ENCODE peak calls at places on chromosomes 13 and 19, in six cellular contexts. T, M, B, R, L and D are unnamed samples.

GRCh38 chr19:49017666-49018351 is 918 bp upstream of the LHB start:
- DNase-seq in T (no peak), M (peak), B (peak), R (peak), L (peak), D (no peak)

GRCh38 chr19:3249408-3249807 is 24.9 kb downstream of the CELF5 start:
- DNase-seq in T (no peak), M (no peak), B (no peak), R (no peak), L (no peak), D (peak)

GRCh38 chr13:95643471-95643813 is 1.1 kb downstream of the DZIP1 start:
- DNase-seq in T (no peak), M (peak), B (peak), R (no peak), L (peak), D (no peak)

GRCh38 chr13:33109319-33109718 is 93.1 kb downstream of the KL start:
- DNase-seq in T (no peak), M (no peak), B (no peak), R (no peak), L (no peak), D (no peak)

GRCh38 chr13:96020155-96020575 is 33.0 kb downstream of the UGGT2 start:
- DNase-seq in T (no peak), M (peak), B (peak), R (peak), L (peak), D (peak)

GRCh38 chr19:41219924-41220567 is 1.0 kb downstream of the AXL start:
- DNase-seq in T (no peak), M (peak), B (peak), R (no peak), L (peak), D (no peak)

GRCh38 chr19:45600340-45600885 is 1.6 kb downstream of the GPR4 start:
- DNase-seq in T (no peak), M (no peak), B (no peak), R (no peak), L (no peak), D (no peak)

GRCh38 chr13:99176309-99177276 is 24.1 kb upstream of the UBAC2 start:
- DNase-seq in T (no peak), M (peak), B (peak), R (peak), L (peak), D (peak)

GRCh38 chr19:10417598-10418280 is 2.6 kb upstream of the PDE4A start:
- DNase-seq in T (no peak), M (no peak), B (no peak), R (no peak), L (no peak), D (no peak)

GRCh38 chr13:90461398-90461797 is 886.1 kb upstream of the MIR17HG start:
- DNase-seq in T (no peak), M (no peak), B (no peak), R (no peak), L (no peak), D (no peak)

GRCh38 chr19:1947651-1948209 is 6.8 kb downstream of the CSNK1G2 start:
- DNase-seq in T (no peak), M (no peak), B (no peak), R (no peak), L (no peak), D (no peak)

GRCh38 chr19:3110126-3110825 is 16.1 kb downstream of the GNA11 start:
- DNase-seq in T (no peak), M (no peak), B (no peak), R (no peak), L (no peak), D (no peak)

GRCh38 chr13:30453727-30454126 is 12.0 kb downstream of the HMGB1 start:
- DNase-seq in T (no peak), M (no peak), B (peak), R (no peak), L (no peak), D (peak)

GRCh38 chr13:95734124-95734523 is 57.2 kb downstream of the DNAJC3 start:
- DNase-seq in T (no peak), M (no peak), B (no peak), R (no peak), L (no peak), D (no peak)

GRCh38 chr13:29548722-29549446 is 46.6 kb downstream of the SLC7A1 start:
- DNase-seq in T (no peak), M (peak), B (peak), R (no peak), L (no peak), D (no peak)

GRCh38 chr13:82800391-82800790 is 1081.9 kb downstream of the SLITRK1 start:
- DNase-seq in T (no peak), M (peak), B (peak), R (no peak), L (no peak), D (no peak)

GRCh38 chr19:1776606-1777147 is 23.4 kb downstream of the ONECUT3 start:
- DNase-seq in T (no peak), M (no peak), B (no peak), R (no peak), L (no peak), D (no peak)

DNA sequence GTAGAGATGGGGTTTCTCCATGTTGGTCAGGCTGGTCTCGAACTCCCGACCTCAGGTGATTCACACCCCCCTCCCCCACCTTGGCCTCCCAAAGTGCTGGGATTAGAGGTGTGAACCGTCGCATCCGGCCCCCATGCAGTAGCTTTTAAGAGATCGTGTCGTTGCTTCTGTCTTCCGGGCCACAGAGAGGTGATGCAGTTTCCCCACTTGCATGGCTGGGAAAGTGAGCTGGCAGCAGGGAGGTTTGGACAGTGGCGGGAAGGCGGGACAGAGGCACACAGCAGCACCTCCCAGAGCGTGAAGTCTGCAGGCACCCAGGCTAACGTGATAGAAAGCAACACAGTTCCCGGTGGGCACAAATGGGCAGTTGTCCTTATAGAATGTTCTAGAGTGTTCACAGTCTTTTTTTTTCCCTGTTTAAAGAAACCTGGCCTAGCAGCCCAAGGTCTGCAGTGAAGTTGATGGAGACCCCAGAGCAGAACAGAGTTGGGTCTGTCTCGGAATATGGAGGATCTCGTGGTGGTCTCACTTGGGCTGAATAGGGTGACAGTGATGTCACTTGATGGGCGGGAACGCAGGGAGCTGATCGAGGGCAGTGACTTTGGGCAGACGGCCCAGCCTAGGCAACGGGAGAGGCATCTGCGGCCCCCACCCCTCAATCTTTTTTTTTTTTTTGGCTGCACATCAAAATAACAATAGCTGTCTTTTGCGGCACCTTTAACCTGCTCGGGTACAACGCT is 4.9 kb downstream of the UHRF1 start:
- DNase-seq in T (no peak), M (peak), B (no peak), R (no peak), L (no peak), D (no peak)
- H3K4me3 ChIP-seq in T (no peak), M (no peak), B (no peak), R (no peak), L (no peak), D (no peak)

GRCh38 chr13:27054760-27055159 is 116.9 kb downstream of the USP12 start:
- DNase-seq in T (no peak), M (no peak), B (no peak), R (no peak), L (no peak), D (peak)

GRCh38 chr13:27055501-27055900 is 116.1 kb downstream of the USP12 start:
- DNase-seq in T (no peak), M (no peak), B (no peak), R (no peak), L (no peak), D (no peak)

GRCh38 chr13:27053235-27053884 is 118.3 kb downstream of the USP12 start:
- DNase-seq in T (no peak), M (no peak), B (no peak), R (no peak), L (peak), D (no peak)

GRCh38 chr13:27053902-27054595 is 117.6 kb downstream of the USP12 start:
- DNase-seq in T (no peak), M (peak), B (peak), R (no peak), L (peak), D (no peak)

GRCh38 chr13:27057817-27058216 is 113.8 kb downstream of the USP12 start:
- DNase-seq in T (no peak), M (no peak), B (no peak), R (no peak), L (no peak), D (no peak)
- H3K4me3 ChIP-seq in T (no peak), M (no peak), B (no peak), R (no peak), L (no peak), D (no peak)

GRCh38 chr13:110258876-110259631 is 47.9 kb downstream of the COL4A1 start:
- DNase-seq in T (no peak), M (peak), B (no peak), R (no peak), L (no peak), D (no peak)

GRCh38 chr13:110257408-110257807 is 49.5 kb downstream of the COL4A1 start:
- DNase-seq in T (no peak), M (no peak), B (no peak), R (no peak), L (no peak), D (no peak)

GRCh38 chr13:110262082-110262436 is 44.9 kb downstream of the COL4A1 start:
- DNase-seq in T (no peak), M (no peak), B (no peak), R (no peak), L (no peak), D (no peak)

GRCh38 chr13:110261166-110262081 is 45.5 kb downstream of the COL4A1 start:
- DNase-seq in T (no peak), M (no peak), B (no peak), R (no peak), L (no peak), D (no peak)

DNA sequence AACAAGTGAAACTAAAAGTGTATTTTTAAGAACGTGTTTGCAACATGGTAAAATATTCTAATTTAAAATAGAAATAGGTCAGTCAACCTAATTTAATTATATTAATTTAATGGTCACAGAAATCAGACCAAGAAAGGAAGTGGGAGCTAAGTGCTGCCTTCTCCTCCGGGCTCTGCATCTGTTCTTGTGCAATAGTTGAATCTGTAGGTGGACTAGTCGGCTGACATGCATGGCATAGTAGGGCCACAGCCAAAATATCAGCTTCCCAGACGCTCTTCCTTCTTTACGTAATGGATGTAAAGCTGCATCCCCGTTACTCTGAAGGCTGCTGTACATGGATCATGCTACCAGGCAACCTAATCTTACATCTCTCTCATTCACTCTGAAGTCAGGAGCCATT is 47.3 kb downstream of the COL4A1 start:
- DNase-seq in T (no peak), M (no peak), B (peak), R (no peak), L (no peak), D (no peak)
- H3K4me3 ChIP-seq in T (no peak), M (peak), B (no peak), R (no peak), L (no peak), D (no peak)

DNA sequence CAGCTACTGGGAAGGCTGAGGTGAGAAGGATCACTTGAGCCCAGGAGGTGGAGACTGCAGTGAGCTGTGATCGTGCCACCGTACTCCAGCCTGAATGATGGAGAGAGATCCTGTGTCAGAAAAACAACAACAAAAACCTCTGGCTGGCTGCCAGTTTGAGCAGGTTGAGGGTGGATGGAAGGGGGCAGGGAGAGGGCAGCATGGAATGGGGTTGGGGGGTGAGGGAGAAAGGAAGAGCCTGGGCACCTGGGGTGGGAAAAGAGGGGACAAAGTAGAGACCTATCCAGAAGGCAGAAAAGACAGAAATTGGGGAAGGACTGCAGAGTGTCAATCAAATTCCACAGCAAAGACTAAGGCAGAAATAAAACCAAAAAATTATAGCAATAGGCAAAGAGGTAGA is 4.7 kb downstream of the SLC1A5 start:
- DNase-seq in T (no peak), M (no peak), B (no peak), R (no peak), L (no peak), D (no peak)
- H3K4me3 ChIP-seq in T (peak), M (peak), B (no peak), R (peak), L (no peak), D (no peak)

GRCh38 chr19:7393934-7394508 is 45.3 kb downstream of the ARHGEF18 start:
- DNase-seq in T (no peak), M (no peak), B (peak), R (no peak), L (no peak), D (no peak)
- H3K4me3 ChIP-seq in T (peak), M (peak), B (peak), R (peak), L (peak), D (peak)